ENCODE peak calls at places on chromosome 6, in four cellular contexts. R is GM12865, F is Panc1, J is MM.1S. P is an unnamed sample.

GRCh38 chr6:143564484-143565017 is 53.0 kb upstream of the FUCA2 start:
- DNase-seq in F (no peak), R (no peak), J (no peak), P (no peak)

GRCh38 chr6:10482636-10483257 is 38.4 kb upstream of the GCNT2 start:
- DNase-seq in R (no peak), F (no peak), J (no peak), P (no peak)

GRCh38 chr6:71887006-71887743 is 825 bp downstream of the RIMS1 start:
- DNase-seq in F (no peak), J (no peak), R (no peak), P (no peak)

GRCh38 chr6:137191670-137192069 is 18.2 kb upstream of the IL22RA2 start:
- DNase-seq in J (no peak), R (no peak), F (no peak), P (no peak)

GRCh38 chr6:27156874-27157460 is 90.5 kb upstream of the PRSS16 start:
- DNase-seq in J (no peak), R (no peak), F (no peak), P (no peak)

GRCh38 chr6:32112436-32112980 is 3.4 kb upstream of the TNXB start:
- DNase-seq in F (no peak), R (no peak), J (no peak), P (no peak)

GRCh38 chr6:126873791-126874190 is 244.7 kb upstream of the RSPO3 start:
- DNase-seq in F (no peak), R (no peak), J (no peak), P (no peak)

GRCh38 chr6:5937516-5937915 is 69.2 kb downstream of the NRN1 start:
- DNase-seq in J (no peak), F (no peak), R (no peak), P (no peak)

GRCh38 chr6:157985378-157986155 is 3.9 kb downstream of the SYNJ2 start:
- DNase-seq in F (no peak), R (no peak), J (no peak), P (no peak)

GRCh38 chr6:107539849-107540464 is 50.0 kb downstream of the SOBP start:
- DNase-seq in F (no peak), J (no peak), R (no peak), P (no peak)

GRCh38 chr6:111804627-111805235 is 68.5 kb downstream of the FYN start:
- DNase-seq in J (peak; percentile 36), R (peak; percentile 86), F (no peak), P (peak; percentile 75)

GRCh38 chr6:11650711-11651110 is 113.2 kb downstream of the TMEM170B start:
- DNase-seq in F (no peak), J (no peak), R (no peak), P (no peak)

GRCh38 chr6:62746968-62747367 is 460.9 kb upstream of the KHDRBS2 start:
- DNase-seq in J (no peak), F (no peak), R (no peak), P (no peak)

GRCh38 chr6:294656-295565 is 2.6 kb downstream of the DUSP22 start:
- DNase-seq in J (no peak), F (no peak), R (peak; percentile 57), P (no peak)

GRCh38 chr6:27263886-27264285 is 16.4 kb downstream of the PRSS16 start:
- DNase-seq in R (no peak), F (no peak), J (no peak), P (no peak)

GRCh38 chr6:141988954-141989705 is 143.6 kb upstream of the GJE1 start:
- DNase-seq in J (peak; percentile 28), F (peak; percentile 69), R (peak; percentile 51), P (peak; percentile 61)
- TF ChIP-seq CTCF in J (peak; percentile 65), F (peak; percentile 84), R (peak; percentile 77), P (peak; percentile 79)

DNA sequence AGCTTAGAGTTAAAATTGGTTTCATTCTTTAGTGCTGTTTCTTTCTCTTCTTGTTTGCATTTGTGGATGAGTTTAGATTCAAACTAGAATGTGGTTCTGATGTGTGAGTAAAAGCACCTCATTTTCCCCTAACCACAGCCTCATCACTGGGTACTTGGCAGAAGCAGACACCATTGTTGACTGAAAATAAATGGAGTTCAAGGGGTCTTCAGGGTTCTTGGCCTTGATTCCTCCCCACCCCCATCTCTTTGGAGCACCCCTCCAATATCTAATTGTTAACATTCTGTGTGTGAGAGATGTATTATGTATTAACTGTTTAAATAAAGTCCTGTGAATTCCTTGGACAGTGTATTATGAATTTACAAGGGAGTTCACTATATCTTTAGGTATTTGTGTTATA is 59.6 kb downstream of the JARID2 start:
- DNase-seq in F (no peak), J (peak; percentile 13), R (peak; percentile 74), P (no peak)
- H3K4me3 ChIP-seq in F (no peak overlapping the region), J (peak overlapping the region; percentile 4), R (peak overlapping the region; percentile 24), P (no peak overlapping the region)

GRCh38 chr6:18100296-18100695 is 22.2 kb downstream of the NHLRC1 start:
- DNase-seq in R (no peak), F (no peak), J (no peak), P (no peak)
- TF ChIP-seq CTCF in R (no peak), F (no peak), J (no peak), P (no peak)

DNA sequence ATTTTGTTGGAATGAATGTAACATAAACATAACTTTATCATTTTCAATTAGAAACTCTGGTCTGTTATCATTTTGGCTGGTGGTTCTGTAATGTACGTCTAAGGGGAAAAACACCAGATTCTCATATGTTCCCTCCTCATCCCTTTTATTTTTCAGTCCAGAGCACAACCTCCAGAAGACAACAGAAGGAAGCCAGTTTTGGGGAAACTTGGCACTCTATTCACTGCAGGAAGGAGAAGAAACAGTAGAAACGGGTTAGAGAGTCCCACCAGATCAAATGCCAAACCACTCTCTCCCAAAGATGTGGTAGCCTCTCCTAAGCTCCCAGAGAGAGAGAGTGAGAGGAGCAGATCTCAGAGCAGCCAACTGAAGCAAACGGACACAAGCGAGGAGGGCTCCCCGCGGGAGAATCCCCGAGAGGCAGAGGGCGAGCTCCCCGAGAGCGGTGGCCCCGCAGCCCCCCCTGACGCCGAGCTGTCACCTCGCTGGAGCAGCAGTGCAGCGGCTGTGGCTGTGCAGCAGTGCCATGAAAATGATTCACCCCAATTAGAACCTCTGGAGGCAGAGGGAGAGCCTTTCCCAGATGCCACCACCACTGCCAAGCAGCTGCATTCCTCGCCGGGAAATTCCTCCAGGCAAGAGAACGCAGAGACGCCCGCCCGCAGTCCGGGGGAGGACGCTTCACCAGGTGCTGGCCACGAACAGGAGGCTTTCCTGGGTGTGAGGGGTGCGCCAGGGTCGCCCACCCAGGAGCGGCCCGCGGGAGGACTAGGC is 117.8 kb downstream of the RTN4IP1 start:
- DNase-seq in F (no peak), R (peak; percentile 34), J (no peak), P (no peak)
- H3K4me3 ChIP-seq in F (peak overlapping the region; percentile 80), R (peak overlapping the region; percentile 82), J (peak overlapping the region; percentile 79), P (peak overlapping the region; percentile 84)

GRCh38 chr6:84549912-84550311 is 214.5 kb downstream of the TBX18 start:
- DNase-seq in F (no peak), J (no peak), R (no peak), P (no peak)
- TF ChIP-seq CTCF in F (peak; percentile 10), J (peak; percentile 9), R (no peak), P (peak; percentile 40)

DNA sequence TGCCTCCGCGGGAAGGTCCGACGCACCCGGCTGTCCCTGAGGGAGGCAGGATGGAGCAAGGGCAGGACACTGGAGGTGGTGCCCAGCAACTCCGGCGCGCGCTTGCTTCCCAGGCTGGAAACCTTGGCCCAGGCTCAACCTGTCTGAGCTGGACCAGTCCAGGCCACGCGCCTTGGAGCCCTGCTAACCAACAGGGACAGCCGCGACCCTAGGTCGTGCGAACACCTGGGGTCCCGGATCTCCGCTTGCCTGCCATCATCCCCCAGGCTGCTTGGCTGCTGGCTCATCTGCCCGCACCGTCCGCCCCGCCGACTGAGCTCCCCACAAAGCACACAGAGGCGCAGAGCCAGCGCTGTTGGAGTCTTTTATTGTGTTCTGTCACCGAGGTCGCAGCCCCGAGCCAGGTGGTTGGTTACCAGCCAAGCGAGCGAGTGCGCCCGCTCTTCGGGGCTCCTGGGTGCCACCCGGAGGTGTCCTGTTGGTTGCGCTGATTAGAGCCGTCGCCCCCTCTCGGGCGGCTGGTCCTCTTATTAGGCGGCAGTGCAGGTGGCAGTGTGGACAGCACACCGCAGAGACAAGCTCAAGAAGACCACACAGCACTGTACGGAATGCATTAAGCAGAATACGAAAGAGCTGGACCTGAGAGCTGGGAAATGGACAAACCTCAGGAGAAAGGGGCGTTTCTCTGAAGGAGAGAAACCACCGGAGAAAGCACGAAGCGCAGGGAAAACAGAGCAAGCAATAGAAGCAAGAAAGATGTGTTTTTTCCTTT is 3.8 kb downstream of the COL12A1 start:
- DNase-seq in F (no peak), R (no peak), J (no peak), P (no peak)
- H3K4me3 ChIP-seq in F (peak overlapping the region; percentile 14), R (no peak overlapping the region), J (no peak overlapping the region), P (peak overlapping the region; percentile 72)

GRCh38 chr6:36372088-36372487 is 15.4 kb downstream of the ETV7 start:
- DNase-seq in F (no peak), J (no peak), R (no peak), P (no peak)
- TF ChIP-seq CTCF in F (no peak), J (no peak), R (no peak), P (no peak)